ENCODE peak calls at places on chromosomes 5 and 9, in six cellular contexts. H is prostate gland, D is GM12878, Q is HepG2, K is breast epithelium, A is stomach. U is an unnamed sample. For H3K4me1, the result is how much of the 10 kb centered on the place peaks cover.

GRCh38 chr9:132166599-132166998 is 4.7 kb downstream of the NTNG2 start:
- DNase-seq in Q (no peak), A (no peak), D (no peak), K (no peak), H (no peak), U (no peak)

GRCh38 chr9:86795861-86796497 is 151.3 kb downstream of the GAS1 start:
- DNase-seq in D (no peak), K (no peak), Q (no peak), A (no peak), H (no peak), U (no peak)

GRCh38 chr9:37972346-37972745 is 68.4 kb upstream of the SLC25A51 start:
- DNase-seq in D (no peak), Q (no peak), A (no peak), K (no peak), H (no peak), U (no peak)

GRCh38 chr9:89149726-89150125 is 28.9 kb downstream of the SHC3 start:
- DNase-seq in Q (no peak), H (no peak), K (no peak), D (no peak), A (no peak), U (peak)

GRCh38 chr5:168697034-168697720 is 118.0 kb upstream of the PANK3 start:
- DNase-seq in A (no peak), D (no peak), H (peak), Q (no peak), K (no peak), U (no peak)

GRCh38 chr9:131651599-131651998 is 88.3 kb downstream of the RAPGEF1 start:
- DNase-seq in D (no peak), K (no peak), H (no peak), Q (peak), A (no peak), U (no peak)

GRCh38 chr5:113250341-113250953 is 184.3 kb downstream of the TSSK1B start:
- DNase-seq in Q (no peak), D (no peak), H (no peak), K (no peak), A (peak), U (peak)

GRCh38 chr5:177194278-177194677 is 60.7 kb downstream of the NSD1 start:
- DNase-seq in D (no peak), A (no peak), Q (peak), K (no peak), H (no peak), U (no peak)

GRCh38 chr5:75566710-75567309 is 44.4 kb upstream of the ANKDD1B start:
- DNase-seq in A (no peak), H (peak), Q (peak), D (peak), K (no peak), U (no peak)

GRCh38 chr5:179858241-179858585 is 404 bp downstream of the MRNIP start:
- DNase-seq in Q (peak), A (peak), K (no peak), D (peak), H (peak), U (no peak)

GRCh38 chr5:12683249-12683648 is 779.0 kb upstream of the CTNND2 start:
- DNase-seq in D (no peak), K (no peak), A (no peak), Q (no peak), H (no peak), U (no peak)

GRCh38 chr9:12464910-12465512 is 228.2 kb upstream of the TYRP1 start:
- DNase-seq in H (no peak), D (no peak), A (no peak), K (no peak), Q (peak), U (no peak)

GRCh38 chr9:100600511-100601079 is 22.7 kb downstream of the CAVIN4 start:
- DNase-seq in H (no peak), Q (no peak), D (no peak), K (no peak), A (no peak), U (no peak)

GRCh38 chr5:10530601-10531320 is 33.1 kb upstream of the ANKRD33B start:
- DNase-seq in D (no peak), A (no peak), Q (no peak), K (no peak), H (no peak), U (no peak)

GRCh38 chr5:157648275-157648990 is 3.8 kb downstream of the SOX30 start:
- DNase-seq in H (no peak), Q (no peak), K (no peak), D (no peak), A (no peak), U (no peak)

GRCh38 chr9:123507992-123508391 is 152.0 kb downstream of the CRB2 start:
- DNase-seq in K (no peak), Q (no peak), D (no peak), A (no peak), H (no peak), U (no peak)

GRCh38 chr5:151618907-151619306 is 27.8 kb upstream of the FAT2 start:
- DNase-seq in Q (peak), H (no peak), K (no peak), D (no peak), A (no peak), U (no peak)

GRCh38 chr5:113166710-113167366 is 190.2 kb downstream of the DCP2 start:
- DNase-seq in A (no peak), H (no peak), Q (peak), D (no peak), K (no peak), U (no peak)

GRCh38 chr9:107043886-107044285 is 180.9 kb downstream of the ZNF462 start:
- DNase-seq in K (no peak), D (no peak), Q (no peak), A (no peak), H (no peak), U (no peak)

GRCh38 chr9:98251554-98251953 is 3.9 kb downstream of the TBC1D2 start:
- DNase-seq in D (no peak), A (no peak), K (no peak), H (no peak), Q (no peak), U (no peak)

GRCh38 chr9:98248737-98249474 is 6.5 kb downstream of the TBC1D2 start:
- DNase-seq in A (peak), D (no peak), H (peak), Q (no peak), K (no peak), U (no peak)

GRCh38 chr9:98253563-98253962 is 1.9 kb downstream of the TBC1D2 start:
- DNase-seq in A (no peak), H (no peak), D (no peak), Q (no peak), K (no peak), U (no peak)

GRCh38 chr9:98247826-98248657 is 7.4 kb downstream of the TBC1D2 start:
- DNase-seq in Q (no peak), A (no peak), K (no peak), H (no peak), D (no peak), U (no peak)

DNA sequence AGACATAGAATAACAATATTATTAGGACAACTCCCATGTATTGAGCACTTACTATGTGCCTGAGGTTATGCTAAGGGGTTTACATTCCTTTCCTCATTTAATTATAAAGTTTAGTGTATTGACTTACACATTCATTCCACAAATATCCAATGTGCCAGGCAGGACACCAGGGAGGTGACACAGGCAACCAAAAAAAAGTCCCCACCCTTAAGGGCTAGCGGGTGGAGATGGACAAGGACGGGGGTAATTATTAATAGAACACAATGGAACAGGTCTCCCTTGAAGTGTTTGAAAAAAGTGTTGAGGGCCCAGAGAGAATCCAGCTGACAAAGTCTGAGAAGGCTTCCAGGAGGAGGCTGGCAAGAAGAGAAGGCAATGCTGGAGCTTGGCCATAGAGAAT is 5.7 kb downstream of the TBC1D2 start:
- DNase-seq in Q (no peak), D (no peak), K (no peak), A (no peak), H (no peak), U (no peak)
- H3K4me1 ChIP-seq in Q (under half), D (under half), K (under half), A (under half), H (under half), U (half or more)

GRCh38 chr5:998975-999501 is 9.6 kb upstream of the NKD2 start:
- DNase-seq in D (no peak), K (no peak), Q (no peak), H (no peak), A (peak), U (no peak)

GRCh38 chr5:997001-997474 is 11.6 kb upstream of the NKD2 start:
- DNase-seq in Q (peak), H (no peak), A (no peak), D (no peak), K (no peak), U (no peak)

GRCh38 chr5:997711-998110 is 10.9 kb upstream of the NKD2 start:
- DNase-seq in Q (no peak), K (no peak), H (no peak), A (no peak), D (no peak), U (no peak)

GRCh38 chr5:999724-1000123 is 8.9 kb upstream of the NKD2 start:
- DNase-seq in H (no peak), A (peak), K (no peak), Q (no peak), D (no peak), U (no peak)

DNA sequence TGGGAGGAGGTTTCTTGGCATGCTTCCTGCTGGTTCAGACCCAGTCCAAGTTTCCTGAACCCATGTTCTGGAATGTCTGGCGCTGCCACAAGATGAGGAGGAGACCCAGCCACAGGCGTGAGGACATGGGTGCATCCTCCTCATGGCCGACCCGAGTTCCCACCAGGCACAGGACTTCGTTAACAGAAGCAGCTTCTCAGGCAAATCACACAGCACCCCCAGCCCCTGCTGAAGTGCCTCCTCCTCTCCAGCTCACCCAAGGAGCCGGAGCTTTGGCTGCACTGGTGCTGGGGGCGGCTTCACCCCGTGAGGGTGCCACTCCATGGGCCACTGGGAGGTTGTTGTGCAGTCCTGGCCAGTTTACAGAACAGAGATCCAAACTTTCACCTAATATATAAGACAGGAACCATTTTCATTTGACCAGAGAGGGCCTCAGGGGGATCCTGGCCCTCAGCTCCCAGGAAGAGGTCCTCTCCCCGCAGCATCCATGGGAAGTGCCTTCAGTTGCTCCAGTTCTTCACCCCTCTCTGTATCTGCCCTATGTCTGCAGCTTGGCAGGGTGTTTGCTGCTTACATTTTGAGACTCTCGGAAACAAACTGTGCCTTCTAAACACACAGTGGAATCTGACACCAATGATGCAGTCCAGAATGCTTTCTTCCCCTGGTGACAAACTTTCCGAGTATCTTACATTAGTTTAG is 10.2 kb upstream of the NKD2 start:
- DNase-seq in Q (no peak), K (no peak), H (no peak), A (peak), D (no peak), U (no peak)
- TF ChIP-seq POLR2AphosphoS5 in Q (no peak), K (no peak), H (no peak), A (no peak), D (no peak), U (no peak)

GRCh38 chr9:137225701-137226331 is 842 bp downstream of the CYSRT1 start:
- DNase-seq in D (no peak), A (no peak), K (no peak), Q (no peak), H (no peak), U (no peak)

GRCh38 chr9:137228515-137228967 is 1.2 kb downstream of the RNF224 start:
- DNase-seq in D (no peak), H (no peak), K (no peak), A (no peak), Q (no peak), U (no peak)

GRCh38 chr9:137227853-137228514 is 682 bp downstream of the RNF224 start:
- DNase-seq in A (no peak), D (no peak), Q (no peak), H (no peak), K (no peak), U (no peak)

GRCh38 chr9:137226338-137227056 is 805 bp upstream of the RNF224 start:
- DNase-seq in A (no peak), D (no peak), Q (no peak), K (no peak), H (no peak), U (no peak)

DNA sequence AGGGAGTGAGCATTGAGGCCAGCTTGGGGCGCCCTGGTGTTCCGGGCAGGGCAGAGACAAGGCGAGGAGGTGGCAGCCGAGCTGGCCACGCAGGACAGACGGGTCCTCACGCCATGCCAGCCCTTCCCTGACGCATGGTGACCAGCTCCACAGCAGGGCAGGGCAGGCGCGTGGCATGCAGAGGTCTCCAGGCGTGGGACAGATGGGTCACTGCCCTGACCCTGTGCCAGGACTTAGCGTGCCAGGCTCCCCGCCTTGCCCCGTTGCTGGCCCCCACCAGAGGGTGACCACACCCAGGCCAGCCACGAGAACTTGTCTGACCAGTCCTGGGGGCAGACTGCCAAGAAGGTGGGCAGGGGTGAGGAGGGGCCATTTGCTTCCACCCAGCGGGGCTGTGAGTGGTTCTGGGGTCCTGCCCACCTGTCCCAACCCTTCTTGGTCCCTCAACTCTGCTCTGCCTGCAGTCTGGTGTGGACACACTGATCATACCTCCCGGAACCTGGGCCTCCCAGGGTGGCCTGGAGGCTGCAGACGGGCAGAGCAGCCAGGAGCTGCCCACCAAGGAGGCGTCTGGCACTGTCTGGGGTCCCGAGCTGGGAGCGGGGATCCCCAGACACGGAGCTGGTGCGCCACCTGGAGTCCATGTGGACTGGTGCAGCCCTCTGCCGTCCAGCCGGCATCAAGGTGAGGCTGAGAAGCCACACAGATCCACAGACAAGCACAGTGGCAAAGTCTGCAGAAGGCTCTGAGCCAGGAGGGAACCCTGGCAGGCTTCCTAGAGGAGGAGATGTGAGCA is at the start of gene RNF224:
- DNase-seq in H (peak), K (peak), Q (peak), D (no peak), A (peak), U (no peak)
- H3K4me3 ChIP-seq in H (no peak), K (peak), Q (no peak), D (no peak), A (no peak), U (peak)

DNA sequence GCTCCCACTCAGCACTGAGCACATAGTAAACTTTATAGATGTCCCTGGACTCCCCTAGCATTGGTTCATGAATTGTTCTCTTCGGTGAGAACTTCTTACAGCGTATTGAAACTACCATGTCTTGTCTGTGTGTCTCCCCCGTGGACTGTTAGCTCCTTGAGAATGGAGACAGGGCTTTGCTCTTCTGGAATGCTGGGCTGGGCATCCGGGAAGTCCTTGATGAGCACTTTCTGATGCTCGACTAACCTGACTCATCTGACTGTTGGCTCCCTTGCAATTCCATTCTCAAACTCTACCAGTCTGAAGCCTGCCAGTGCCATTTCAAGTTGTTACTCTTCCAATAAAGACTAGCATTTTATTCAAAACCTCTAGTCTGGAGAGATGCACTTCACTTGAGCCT is 15.0 kb upstream of the PFDN1 start:
- DNase-seq in A (no peak), Q (no peak), H (no peak), D (no peak), K (no peak), U (no peak)
- H3K4me1 ChIP-seq in A (under half), Q (under half), H (under half), D (under half), K (under half), U (under half)

DNA sequence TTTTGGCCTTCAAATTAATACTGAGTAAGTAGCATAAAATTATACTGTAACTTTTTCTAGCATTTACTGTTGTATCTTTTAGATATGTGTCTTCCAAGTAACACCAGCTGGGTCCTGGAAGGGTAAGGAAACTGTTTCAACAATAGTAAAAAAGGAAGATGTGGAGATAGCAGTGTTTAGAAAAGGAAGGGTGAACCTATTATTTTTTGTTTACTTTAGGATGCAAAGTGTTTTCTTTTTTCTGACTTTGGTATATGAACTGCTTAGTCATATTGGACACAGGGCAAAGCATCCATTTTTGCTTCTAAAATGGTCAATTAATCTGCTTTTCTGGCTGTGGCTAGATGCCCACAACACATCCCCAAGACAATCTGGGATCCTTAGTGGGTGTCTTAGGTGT is 5.3 kb downstream of the PKD2L2 start:
- DNase-seq in D (no peak), H (no peak), K (no peak), Q (no peak), A (no peak), U (no peak)
- TF ChIP-seq POLR2AphosphoS5 in D (no peak), H (peak), K (no peak), Q (no peak), A (no peak), U (no peak)

DNA sequence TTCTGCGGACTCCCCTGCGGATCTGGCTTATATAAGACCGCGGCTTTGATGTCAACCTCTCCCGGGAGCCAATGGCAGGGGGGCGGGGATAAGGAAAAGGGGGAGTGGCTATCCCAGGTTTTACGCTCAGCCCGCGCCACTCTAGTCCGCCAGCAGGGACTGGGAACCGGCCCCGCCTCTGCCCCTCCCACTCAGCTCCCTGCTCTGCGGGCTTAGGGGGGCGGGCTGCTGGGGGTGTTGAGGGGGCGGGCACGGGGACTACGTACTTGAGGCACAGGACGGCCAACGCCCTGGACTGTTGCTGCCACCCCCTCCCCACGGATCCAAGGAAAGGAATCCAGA is at the start of gene HAND1:
- DNase-seq in D (no peak), Q (peak), H (no peak), K (no peak), A (peak), U (no peak)
- H3K4me3 ChIP-seq in D (no peak), Q (no peak), H (no peak), K (peak), A (peak), U (peak)